ENCODE peak calls at places on chromosomes 2 and 18, in six cellular contexts. One of them, this sample, is unnamed.

GRCh38 chr2:27509326-27509725 is 12.7 kb downstream of the GCKR start:
- DNase-seq in GM04504: no peak
- DNase-seq in WERI-Rb-1: no peak
- DNase-seq in HTR-8/SVneo: no peak
- DNase-seq in NCI-H1694 treated with DMSO at 0.1 percent for 48 hours: no peak
- DNase-seq in MV-4-11: no peak
- DNase-seq in this sample: no peak

GRCh38 chr2:26609133-26609532 is 32.0 kb downstream of the CIB4 start:
- DNase-seq in GM04504: no peak
- DNase-seq in WERI-Rb-1: no peak
- DNase-seq in HTR-8/SVneo: no peak
- DNase-seq in NCI-H1694 treated with DMSO at 0.1 percent for 48 hours: no peak
- DNase-seq in MV-4-11: no peak
- DNase-seq in this sample: no peak

GRCh38 chr18:3851159-3851558 is 401.2 kb downstream of the TGIF1 start:
- DNase-seq in GM04504: no peak
- DNase-seq in WERI-Rb-1: no peak
- DNase-seq in HTR-8/SVneo: no peak
- DNase-seq in NCI-H1694 treated with DMSO at 0.1 percent for 48 hours: no peak
- DNase-seq in MV-4-11: no peak
- DNase-seq in this sample: no peak

GRCh38 chr18:74378179-74378682 is 62.6 kb downstream of the C18orf63 start:
- DNase-seq in GM04504: no peak
- DNase-seq in WERI-Rb-1: no peak
- DNase-seq in HTR-8/SVneo: no peak
- DNase-seq in NCI-H1694 treated with DMSO at 0.1 percent for 48 hours: no peak
- DNase-seq in MV-4-11: peak
- DNase-seq in this sample: no peak

GRCh38 chr2:768484-768883 is 91.3 kb upstream of the TMEM18 start:
- DNase-seq in GM04504: no peak
- DNase-seq in WERI-Rb-1: no peak
- DNase-seq in HTR-8/SVneo: no peak
- DNase-seq in NCI-H1694 treated with DMSO at 0.1 percent for 48 hours: no peak
- DNase-seq in MV-4-11: peak
- DNase-seq in this sample: peak

GRCh38 chr18:60003610-60004185 is 103.9 kb downstream of the PMAIP1 start:
- DNase-seq in GM04504: no peak
- DNase-seq in WERI-Rb-1: peak
- DNase-seq in HTR-8/SVneo: no peak
- DNase-seq in NCI-H1694 treated with DMSO at 0.1 percent for 48 hours: no peak
- DNase-seq in MV-4-11: no peak
- DNase-seq in this sample: no peak

GRCh38 chr2:197307933-197308521 is 2.6 kb downstream of the ANKRD44 start:
- DNase-seq in GM04504: no peak
- DNase-seq in WERI-Rb-1: no peak
- DNase-seq in HTR-8/SVneo: no peak
- DNase-seq in NCI-H1694 treated with DMSO at 0.1 percent for 48 hours: no peak
- DNase-seq in MV-4-11: peak
- DNase-seq in this sample: no peak

GRCh38 chr2:98280376-98281102 is 65.7 kb upstream of the CNGA3 start:
- DNase-seq in GM04504: peak
- DNase-seq in WERI-Rb-1: no peak
- DNase-seq in HTR-8/SVneo: no peak
- DNase-seq in NCI-H1694 treated with DMSO at 0.1 percent for 48 hours: no peak
- DNase-seq in MV-4-11: no peak
- DNase-seq in this sample: no peak

GRCh38 chr2:69514406-69514805 is 77.2 kb upstream of the NFU1 start:
- DNase-seq in GM04504: no peak
- DNase-seq in WERI-Rb-1: no peak
- DNase-seq in HTR-8/SVneo: no peak
- DNase-seq in NCI-H1694 treated with DMSO at 0.1 percent for 48 hours: peak
- DNase-seq in MV-4-11: no peak
- DNase-seq in this sample: no peak

GRCh38 chr18:46174317-46175039 is 70.3 kb downstream of the HAUS1 start:
- DNase-seq in GM04504: no peak
- DNase-seq in WERI-Rb-1: peak
- DNase-seq in HTR-8/SVneo: no peak
- DNase-seq in NCI-H1694 treated with DMSO at 0.1 percent for 48 hours: no peak
- DNase-seq in MV-4-11: peak
- DNase-seq in this sample: peak

GRCh38 chr18:63342206-63342605 is 22.6 kb upstream of the BCL2 start:
- DNase-seq in GM04504: no peak
- DNase-seq in WERI-Rb-1: peak
- DNase-seq in HTR-8/SVneo: no peak
- DNase-seq in NCI-H1694 treated with DMSO at 0.1 percent for 48 hours: peak
- DNase-seq in MV-4-11: peak
- DNase-seq in this sample: no peak

GRCh38 chr18:61922435-61922834 is 29.6 kb upstream of the RNF152 start:
- DNase-seq in GM04504: no peak
- DNase-seq in WERI-Rb-1: no peak
- DNase-seq in HTR-8/SVneo: no peak
- DNase-seq in NCI-H1694 treated with DMSO at 0.1 percent for 48 hours: no peak
- DNase-seq in MV-4-11: no peak
- DNase-seq in this sample: no peak

GRCh38 chr2:189367343-189367742 is 73.9 kb upstream of the WDR75 start:
- DNase-seq in GM04504: no peak
- DNase-seq in WERI-Rb-1: no peak
- DNase-seq in HTR-8/SVneo: no peak
- DNase-seq in NCI-H1694 treated with DMSO at 0.1 percent for 48 hours: no peak
- DNase-seq in MV-4-11: no peak
- DNase-seq in this sample: no peak

GRCh38 chr2:101473911-101474751 is 781 bp downstream of the RFX8 start:
- DNase-seq in GM04504: peak
- DNase-seq in WERI-Rb-1: no peak
- DNase-seq in HTR-8/SVneo: no peak
- DNase-seq in NCI-H1694 treated with DMSO at 0.1 percent for 48 hours: no peak
- DNase-seq in MV-4-11: peak
- DNase-seq in this sample: no peak

GRCh38 chr18:25306671-25307070 is 45.3 kb downstream of the ZNF521 start:
- DNase-seq in GM04504: no peak
- DNase-seq in WERI-Rb-1: no peak
- DNase-seq in HTR-8/SVneo: no peak
- DNase-seq in NCI-H1694 treated with DMSO at 0.1 percent for 48 hours: no peak
- DNase-seq in MV-4-11: no peak
- DNase-seq in this sample: no peak

This sample was measured in COR-L47.